ENCODE peak calls at places on chromosomes 13 and 19, in ten cellular contexts. N is mammary epithelial cell, G is IMR-90, A is OCI-LY7, R is cardiac muscle cell, W is thyroid gland, O is ovary, U is transverse colon, H is neuronal stem cell, C is A549. Y is an unnamed sample.

GRCh38 chr13:91242652-91243051 is 104.8 kb upstream of the MIR17HG start:
- DNase-seq in O (no peak), N (no peak), W (peak; percentile 59), R (no peak), U (no peak), A (no peak), C (no peak), G (no peak), H (no peak), Y (no peak)

GRCh38 chr19:6530385-6531162 is at the start of gene TNFSF9:
- DNase-seq in N (peak; percentile 87), H (peak; percentile 84), R (peak; percentile 91), C (peak; percentile 85), A (peak; percentile 95), W (peak; percentile 68), G (peak; percentile 59), U (peak; percentile 94), O (peak; percentile 66), Y (peak; percentile 90)

GRCh38 chr19:44857837-44858236 is 11.7 kb downstream of the NECTIN2 start:
- DNase-seq in U (no peak), G (no peak), C (no peak), R (no peak), N (no peak), W (no peak), A (no peak), H (no peak), O (no peak), Y (no peak)

GRCh38 chr19:6362351-6362801 is 1.0 kb downstream of the CLPP start:
- DNase-seq in U (no peak), C (no peak), W (no peak), A (peak; percentile 36), H (no peak), O (no peak), N (no peak), R (no peak), G (no peak), Y (no peak)

GRCh38 chr13:95656386-95657015 is 12.0 kb upstream of the DZIP1 start:
- DNase-seq in C (no peak), G (no peak), U (no peak), H (no peak), R (no peak), A (no peak), W (no peak), O (no peak), N (no peak), Y (no peak)

GRCh38 chr13:107545946-107546502 is 669.3 kb downstream of the LIG4 start:
- DNase-seq in H (no peak), A (no peak), R (peak; percentile 28), N (no peak), U (no peak), G (no peak), O (no peak), W (peak; percentile 65), C (no peak), Y (no peak)

GRCh38 chr19:2641332-2641698 is 61.2 kb downstream of the GNG7 start:
- DNase-seq in G (no peak), R (no peak), A (no peak), W (no peak), U (no peak), O (no peak), H (no peak), N (no peak), C (no peak), Y (no peak)

GRCh38 chr13:26973281-26973680 is 198.3 kb downstream of the USP12 start:
- DNase-seq in N (no peak), C (no peak), H (no peak), R (no peak), U (no peak), W (no peak), G (no peak), O (no peak), A (no peak), Y (no peak)

GRCh38 chr19:1241417-1242095 is at the start of gene ATP5F1D:
- DNase-seq in U (peak; percentile 96), R (peak; percentile 95), G (peak; percentile 95), N (peak; percentile 91), H (peak; percentile 87), W (peak; percentile 95), C (peak; percentile 83), A (peak; percentile 96), O (peak; percentile 93), Y (peak; percentile 87)

GRCh38 chr19:1245884-1246816 is 2.2 kb upstream of the MIDN start:
- DNase-seq in W (peak; percentile 99), C (no peak), N (no peak), R (peak; percentile 59), O (peak; percentile 91), U (peak; percentile 88), A (no peak), G (no peak), H (no peak), Y (no peak)

GRCh38 chr19:1244693-1245451 is 3.3 kb downstream of the ATP5F1D start:
- DNase-seq in R (no peak), W (peak; percentile 89), O (peak; percentile 52), A (no peak), C (no peak), G (no peak), N (no peak), H (no peak), U (peak; percentile 85), Y (no peak)

GRCh38 chr19:1245468-1245867 is 2.9 kb upstream of the MIDN start:
- DNase-seq in O (peak; percentile 47), H (no peak), C (no peak), U (no peak), W (no peak), A (no peak), G (no peak), R (no peak), N (no peak), Y (no peak)

DNA sequence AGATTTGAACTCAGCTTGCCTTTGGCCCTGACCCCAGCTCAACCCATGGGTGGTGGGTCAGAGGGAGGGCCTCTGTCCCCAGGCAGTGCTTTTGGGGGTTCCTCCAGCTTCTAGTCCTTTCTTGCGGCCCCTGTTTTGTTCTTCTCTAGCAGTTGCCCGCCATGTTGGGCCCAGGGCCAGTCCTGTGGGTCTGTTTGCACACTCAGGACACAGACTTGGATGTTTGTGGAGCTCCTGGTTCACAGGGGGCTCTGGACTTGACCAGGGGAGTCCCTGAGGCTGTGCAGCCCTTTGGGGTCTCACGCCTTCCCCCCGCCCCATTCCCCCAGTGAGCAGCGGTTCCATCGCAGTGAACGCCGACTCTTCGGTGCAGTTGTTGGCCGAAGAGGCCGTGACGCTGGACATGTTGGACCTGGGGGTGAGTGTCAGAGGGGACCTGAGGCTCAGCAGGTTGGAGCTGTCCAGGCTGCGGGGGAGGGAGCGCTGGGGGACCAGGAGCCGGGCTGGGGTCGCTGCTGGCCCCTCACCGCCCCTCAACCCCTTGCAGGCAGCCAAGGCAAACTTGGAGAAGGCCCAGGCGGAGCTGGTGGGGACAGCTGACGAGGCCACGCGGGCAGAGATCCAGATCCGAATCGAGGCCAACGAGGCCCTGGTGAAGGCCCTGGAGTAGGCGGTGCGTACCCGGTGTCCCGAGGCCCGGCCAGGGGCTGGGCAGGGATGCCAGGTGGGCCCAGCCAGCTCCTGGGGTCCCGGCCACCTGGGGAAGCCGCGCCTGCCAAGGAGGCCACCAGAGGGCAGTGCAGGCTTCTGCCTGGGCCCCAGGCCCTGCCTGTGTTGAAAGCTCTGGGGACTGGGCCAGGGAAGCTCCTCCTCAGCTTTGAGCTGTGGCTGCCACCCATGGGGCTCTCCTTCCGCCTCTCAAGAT is 2.5 kb downstream of the ATP5F1D start:
- DNase-seq in H (no peak), U (peak; percentile 91), C (peak; percentile 79), W (peak; percentile 93), O (peak; percentile 88), G (peak; percentile 77), N (peak; percentile 67), R (peak; percentile 88), A (peak; percentile 91), Y (peak; percentile 73)
- H3K27ac ChIP-seq in H (no peak overlapping the region), U (peak overlapping the region; percentile 99), C (peak overlapping the region; percentile 91), W (peak overlapping the region; percentile 96), O (peak overlapping the region; percentile 92), G (peak overlapping the region; percentile 63), N (no peak overlapping the region), R (peak overlapping the region; percentile 81), A (peak overlapping the region; percentile 63), Y (no peak overlapping the region)

DNA sequence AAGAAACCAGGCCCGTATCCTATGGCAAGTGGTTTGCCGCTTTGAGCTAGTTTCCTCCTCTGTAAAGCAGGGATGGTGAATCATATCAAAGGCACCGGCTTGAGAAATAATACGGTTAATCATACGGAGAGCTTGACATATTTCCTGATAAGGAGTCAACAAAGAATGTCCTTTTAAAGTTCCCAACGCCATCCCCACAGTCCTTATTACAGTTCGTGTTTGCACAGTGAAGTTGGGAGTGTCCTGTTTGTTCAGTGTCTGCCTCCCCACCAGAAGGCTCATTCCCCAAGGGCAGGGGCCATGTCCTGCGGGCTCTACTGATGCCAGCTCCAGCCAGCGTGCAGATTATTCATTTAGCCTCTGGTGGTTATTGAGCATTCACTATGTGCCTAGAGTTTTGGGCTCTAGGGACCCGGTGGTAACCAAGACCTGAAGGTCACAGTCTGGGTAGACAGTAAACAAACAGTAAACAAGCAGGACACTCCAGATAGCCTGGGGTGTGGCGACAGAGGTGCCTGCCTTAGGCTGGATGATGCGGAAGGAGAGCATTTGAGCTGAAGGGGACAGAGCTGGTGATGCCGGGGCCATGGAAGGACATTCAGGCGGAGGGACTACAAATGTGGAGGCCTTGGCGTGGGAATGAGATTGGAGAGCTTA is 6.3 kb downstream of the GRAMD1A start:
- DNase-seq in N (no peak), R (no peak), H (no peak), U (peak; percentile 71), O (no peak), A (no peak), G (peak; percentile 77), W (no peak), C (peak; percentile 98), Y (no peak)
- H3K27ac ChIP-seq in N (no peak overlapping the region), R (no peak overlapping the region), H (no peak overlapping the region), U (peak overlapping the region; percentile 68), O (no peak overlapping the region), A (no peak overlapping the region), G (peak overlapping the region; percentile 48), W (peak overlapping the region; percentile 11), C (peak overlapping the region; percentile 94), Y (no peak overlapping the region)

GRCh38 chr13:101639711-101640110 is 187.2 kb downstream of the ITGBL1 start:
- DNase-seq in W (no peak), O (no peak), A (no peak), R (no peak), G (no peak), H (no peak), U (no peak), C (no peak), N (no peak), Y (no peak)

GRCh38 chr13:101640797-101641400 is 188.4 kb downstream of the ITGBL1 start:
- DNase-seq in R (no peak), U (no peak), O (no peak), C (no peak), G (peak; percentile 78), W (no peak), N (peak; percentile 73), A (no peak), H (no peak), Y (peak; percentile 71)
- H3K27ac ChIP-seq in R (no peak overlapping the region), U (no peak overlapping the region), O (no peak overlapping the region), C (no peak overlapping the region), G (no peak overlapping the region), W (no peak overlapping the region), N (peak overlapping the region; percentile 8), A (no peak overlapping the region), H (no peak overlapping the region), Y (peak overlapping the region; percentile 57)

DNA sequence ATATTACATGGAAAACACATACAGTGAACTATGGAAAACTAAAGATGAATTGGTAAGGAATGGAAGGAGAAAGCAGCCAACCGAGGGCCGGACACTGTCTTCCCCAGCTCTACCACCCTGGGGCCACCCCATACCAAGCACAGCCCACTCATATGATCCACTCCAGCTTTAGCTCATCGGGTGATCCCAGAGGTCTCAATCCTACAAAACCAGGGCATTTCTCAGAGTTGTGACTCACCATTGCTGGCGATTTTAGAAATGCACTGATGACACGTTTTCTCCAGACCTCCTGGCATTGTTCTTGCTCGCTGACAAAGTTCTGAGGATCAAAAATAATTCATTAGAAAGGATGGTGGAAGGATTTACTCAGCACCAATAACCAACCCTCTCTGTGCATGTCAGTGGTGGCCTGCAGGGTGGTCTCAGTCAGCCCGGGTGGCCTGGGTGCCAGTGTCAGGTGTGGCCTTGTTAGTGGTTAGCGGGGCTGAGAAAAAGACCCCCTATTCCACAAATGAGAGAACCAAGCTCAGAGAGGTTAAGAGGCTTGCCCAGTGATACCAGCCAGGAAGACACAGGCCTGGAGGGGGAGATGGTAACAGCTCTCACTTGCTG is 6.6 kb downstream of the TMEM272 start:
- DNase-seq in N (no peak), O (no peak), H (no peak), A (no peak), R (no peak), G (peak; percentile 65), C (no peak), U (no peak), W (no peak), Y (peak; percentile 90)
- H3K27ac ChIP-seq in N (no peak overlapping the region), O (no peak overlapping the region), H (no peak overlapping the region), A (no peak overlapping the region), R (no peak overlapping the region), G (no peak overlapping the region), C (no peak overlapping the region), U (no peak overlapping the region), W (no peak overlapping the region), Y (peak overlapping the region; percentile 83)

Y was measured in SJSA1.